ENCODE peak calls at places on chromosomes 12 and 14, in eight cellular contexts. M is GM20000; N is stimulated activated CD8-positive, alpha-beta memory T cell treated with anti-CD3 and anti-CD28 coated beads, Interleukin-12 subunit alpha, Interleukin-12 subunit beta, amount 100 ng/mL, for 1 hour; T is NAMALWA; U is MV-4-11; C is iPS-NIHi11; W is nucleus accumbens; E is memory B cell. L is an unnamed sample.

GRCh38 chr12:121033625-121034349 is 5.3 kb downstream of the OASL start:
- DNase-seq in T (no peak), E (no peak), C (no peak), U (peak; percentile 70), W (no peak), N (peak; percentile 39), M (no peak), L (no peak)

GRCh38 chr14:105830171-105830570 is 303.8 kb downstream of the TMEM121 start:
- DNase-seq in W (no peak), T (no peak), N (no peak), C (no peak), E (no peak), U (no peak), M (no peak), L (no peak)

GRCh38 chr12:53143355-53143754 is 37.2 kb upstream of the ZNF740 start:
- DNase-seq in M (no peak), N (no peak), C (no peak), U (no peak), W (no peak), T (no peak), E (no peak), L (no peak)

GRCh38 chr12:47885012-47885501 is 19.7 kb downstream of the VDR start:
- DNase-seq in W (no peak), N (no peak), T (no peak), U (peak; percentile 9), C (no peak), M (peak; percentile 58), E (no peak), L (no peak)

GRCh38 chr12:89947437-89948265 is 239.0 kb upstream of the ATP2B1 start:
- DNase-seq in U (peak; percentile 23), M (no peak), C (no peak), W (no peak), T (no peak), N (no peak), E (no peak), L (no peak)

GRCh38 chr12:48889679-48890078 is 24.0 kb upstream of the RND1 start:
- DNase-seq in N (no peak), M (no peak), W (no peak), C (no peak), E (no peak), U (no peak), T (no peak), L (no peak)

GRCh38 chr14:93941293-93941910 is 14.3 kb downstream of the FAM181A start:
- DNase-seq in W (no peak), E (no peak), T (no peak), C (peak; percentile 53), U (peak; percentile 26), N (no peak), M (no peak), L (no peak)

GRCh38 chr12:132338311-132338710 is 8.9 kb upstream of the GALNT9 start:
- DNase-seq in M (no peak), N (no peak), C (no peak), U (no peak), W (no peak), E (no peak), T (no peak), L (no peak)

GRCh38 chr14:72568296-72568992 is 325.5 kb downstream of the DPF3 start:
- DNase-seq in U (no peak), M (no peak), T (no peak), E (no peak), N (no peak), C (no peak), W (no peak), L (no peak)

GRCh38 chr12:89309452-89309802 is 42.9 kb downstream of the DUSP6 start:
- DNase-seq in T (no peak), M (no peak), U (no peak), C (no peak), N (no peak), W (no peak), E (no peak), L (no peak)

GRCh38 chr12:20450591-20450990 is 82.3 kb downstream of the PDE3A start:
- DNase-seq in E (no peak), C (no peak), N (no peak), U (no peak), M (no peak), W (no peak), T (no peak), L (no peak)

GRCh38 chr12:16553457-16553856 is 52.5 kb downstream of the LMO3 start:
- DNase-seq in C (no peak), W (no peak), M (no peak), U (peak; percentile 40), E (no peak), N (no peak), T (no peak), L (no peak)

GRCh38 chr12:131340616-131341210 is 370.2 kb upstream of the SFSWAP start:
- DNase-seq in U (no peak), N (no peak), M (no peak), E (no peak), W (no peak), T (no peak), C (no peak), L (no peak)

GRCh38 chr12:52308807-52309425 is 12.3 kb downstream of the KRT83 start:
- DNase-seq in N (no peak), C (no peak), T (no peak), U (no peak), E (no peak), W (no peak), M (no peak), L (no peak)

GRCh38 chr12:7190268-7191055 is 976 bp downstream of the PEX5 start:
- DNase-seq in U (no peak), T (peak; percentile 70), M (no peak), W (no peak), E (no peak), C (peak; percentile 34), N (no peak), L (no peak)

GRCh38 chr12:24997970-24998582 is 49.2 kb upstream of the BCAT1 start:
- DNase-seq in E (no peak), W (no peak), N (no peak), M (peak; percentile 59), T (peak; percentile 96), U (peak; percentile 60), C (no peak), L (no peak)

GRCh38 chr12:3897400-3897910 is 24.3 kb upstream of the PARP11 start:
- DNase-seq in N (no peak), M (no peak), W (no peak), T (no peak), E (no peak), C (no peak), U (peak; percentile 37), L (no peak)

GRCh38 chr14:70086685-70087379 is 101.9 kb downstream of the SLC8A3 start:
- DNase-seq in T (peak; percentile 8), N (no peak), M (peak; percentile 30), U (peak; percentile 42), W (no peak), C (peak; percentile 31), E (no peak), L (no peak)

GRCh38 chr14:91142214-91142668 is 28.4 kb downstream of the DGLUCY start:
- DNase-seq in W (no peak), E (peak; percentile 41), T (peak; percentile 47), N (no peak), M (peak; percentile 76), C (no peak), U (peak; percentile 67), L (peak; percentile 58)

GRCh38 chr12:131734336-131735152 is 23.7 kb downstream of the SFSWAP start:
- DNase-seq in W (no peak), E (no peak), U (no peak), C (no peak), N (no peak), M (no peak), T (no peak), L (no peak)

GRCh38 chr14:105070760-105071137 is 5.5 kb upstream of the GPR132 start:
- DNase-seq in E (no peak), C (no peak), M (peak; percentile 71), U (no peak), T (no peak), W (no peak), N (no peak), L (no peak)

GRCh38 chr12:28340261-28340660 is 150.0 kb downstream of the CCDC91 start:
- DNase-seq in N (no peak), T (no peak), E (no peak), W (no peak), C (no peak), M (no peak), U (no peak), L (no peak)